ENCODE peak calls at places on chromosome 18, in nine cellular contexts. W, E, H, C, F, U, K, Y and O are unnamed samples.

GRCh38 chr18:183769-184168 is 25.4 kb downstream of the USP14 start:
- DNase-seq in C (no peak), Y (peak), K (no peak), H (no peak), E (no peak), F (peak), U (no peak), W (no peak), O (no peak)

GRCh38 chr18:63578357-63578958 is 8.7 kb upstream of the SERPINB13 start:
- DNase-seq in H (no peak), F (peak), K (no peak), E (peak), W (peak), C (no peak), U (no peak), Y (peak), O (peak)

GRCh38 chr18:68713131-68713530 is 1.8 kb downstream of the TMX3 start:
- DNase-seq in H (no peak), K (no peak), U (no peak), F (no peak), Y (no peak), C (no peak), E (no peak), W (no peak), O (no peak)

GRCh38 chr18:79496978-79497637 is 101.4 kb downstream of the NFATC1 start:
- DNase-seq in H (no peak), K (no peak), Y (peak), W (no peak), C (no peak), F (no peak), E (peak), U (no peak), O (peak)

GRCh38 chr18:35804377-35804776 is 168.1 kb upstream of the RMP24 start:
- DNase-seq in E (no peak), W (no peak), H (no peak), K (no peak), C (no peak), F (no peak), Y (no peak), U (no peak), O (no peak)

GRCh38 chr18:58580623-58581022 is 48.3 kb downstream of the ALPK2 start:
- DNase-seq in H (no peak), Y (no peak), E (no peak), F (peak), C (no peak), W (peak), U (no peak), K (no peak), O (no peak)

GRCh38 chr18:9366126-9366714 is 31.6 kb downstream of the TWSG1 start:
- DNase-seq in H (no peak), E (peak), W (peak), F (peak), U (no peak), K (no peak), C (no peak), Y (peak), O (no peak)

GRCh38 chr18:24063121-24063731 is 48.7 kb downstream of the TTC39C start:
- DNase-seq in H (no peak), U (no peak), C (no peak), Y (no peak), F (no peak), W (peak), E (no peak), K (no peak), O (no peak)

GRCh38 chr18:73947180-73947989 is 200.2 kb downstream of the FBXO15 start:
- DNase-seq in F (no peak), H (no peak), W (peak), K (no peak), C (no peak), U (no peak), E (no peak), Y (no peak), O (no peak)

GRCh38 chr18:22428672-22429071 is 11.0 kb upstream of the CTAGE1 start:
- DNase-seq in W (no peak), U (no peak), F (no peak), C (no peak), Y (no peak), K (no peak), H (no peak), E (no peak), O (no peak)

GRCh38 chr18:49677762-49678398 is 116.0 kb downstream of the LIPG start:
- DNase-seq in C (no peak), E (peak), H (no peak), K (no peak), W (no peak), Y (no peak), U (no peak), F (peak), O (no peak)

GRCh38 chr18:77100751-77101355 is 31.7 kb downstream of the MBP start:
- DNase-seq in E (no peak), W (no peak), U (no peak), F (no peak), H (no peak), K (no peak), Y (no peak), C (no peak), O (no peak)

GRCh38 chr18:12744103-12744502 is 41.3 kb downstream of the PSMG2 start:
- DNase-seq in E (no peak), K (no peak), H (no peak), W (peak), C (no peak), F (peak), Y (peak), U (no peak), O (no peak)

GRCh38 chr18:54558609-54559585 is 32.1 kb upstream of the DYNAP start:
- DNase-seq in F (peak), E (peak), C (no peak), U (no peak), K (no peak), Y (no peak), H (no peak), W (peak), O (no peak)

GRCh38 chr18:61127714-61128485 is 205.3 kb upstream of the CDH20 start:
- DNase-seq in W (no peak), E (no peak), Y (peak), C (no peak), H (no peak), F (no peak), K (no peak), U (no peak), O (no peak)

GRCh38 chr18:32929213-32929612 is 156.4 kb upstream of the KLHL14 start:
- DNase-seq in U (no peak), W (no peak), K (no peak), Y (no peak), H (no peak), F (no peak), C (no peak), E (no peak), O (no peak)

GRCh38 chr18:3014501-3015202 is 1.7 kb upstream of the LPIN2 start:
- DNase-seq in U (no peak), Y (no peak), K (no peak), C (no peak), H (no peak), E (no peak), F (no peak), W (no peak), O (no peak)

GRCh38 chr18:39380186-39380714 is 1814.7 kb upstream of the CELF4 start:
- DNase-seq in E (no peak), W (no peak), H (no peak), U (no peak), K (no peak), F (no peak), Y (no peak), C (no peak), O (no peak)

GRCh38 chr18:76402026-76402990 is 92.7 kb downstream of the ZNF516 start:
- DNase-seq in E (no peak), U (no peak), F (no peak), Y (no peak), W (no peak), K (no peak), H (no peak), C (no peak), O (no peak)

GRCh38 chr18:8507361-8507760 is 101.9 kb upstream of the RAB12 start:
- DNase-seq in E (no peak), U (no peak), Y (no peak), K (no peak), F (peak), W (no peak), H (no peak), C (no peak), O (no peak)

GRCh38 chr18:71784777-71785176 is 759.4 kb downstream of the CBLN2 start:
- DNase-seq in U (no peak), E (peak), F (peak), H (no peak), C (no peak), K (no peak), Y (no peak), W (no peak), O (no peak)

GRCh38 chr18:72742002-72742401 is 125.8 kb downstream of the NETO1 start:
- DNase-seq in U (no peak), K (no peak), C (no peak), F (no peak), H (no peak), E (no peak), Y (no peak), W (no peak), O (no peak)

GRCh38 chr18:6374340-6374739 is 40.4 kb downstream of the L3MBTL4 start:
- DNase-seq in C (no peak), E (no peak), W (no peak), F (no peak), U (no peak), Y (peak), H (no peak), K (no peak), O (no peak)

GRCh38 chr18:10432781-10433180 is 21.7 kb upstream of the APCDD1 start:
- DNase-seq in E (no peak), H (no peak), W (no peak), U (no peak), F (no peak), Y (peak), K (no peak), C (no peak), O (no peak)

GRCh38 chr18:7070466-7070865 is 47.1 kb downstream of the LAMA1 start:
- DNase-seq in W (no peak), Y (no peak), C (no peak), H (no peak), K (no peak), F (no peak), E (no peak), U (no peak), O (no peak)

GRCh38 chr18:3171631-3172030 is 48.1 kb downstream of the MYOM1 start:
- DNase-seq in U (no peak), W (no peak), H (no peak), E (no peak), Y (no peak), F (no peak), C (no peak), K (no peak), O (no peak)

GRCh38 chr18:79912994-79913831 is 38.2 kb downstream of the SLC66A2 start:
- DNase-seq in Y (no peak), H (no peak), E (no peak), C (no peak), W (no peak), F (no peak), K (no peak), U (no peak), O (no peak)

GRCh38 chr18:69853061-69853460 is 94.6 kb downstream of the CD226 start:
- DNase-seq in H (no peak), E (no peak), C (no peak), Y (no peak), W (no peak), U (no peak), F (no peak), K (no peak), O (no peak)

GRCh38 chr18:26806224-26806623 is 59.3 kb downstream of the AQP4 start:
- DNase-seq in Y (no peak), W (no peak), U (no peak), F (no peak), K (no peak), H (no peak), E (no peak), C (no peak), O (no peak)

GRCh38 chr18:59900222-59901128 is 679 bp downstream of the PMAIP1 start:
- DNase-seq in W (no peak), K (peak), C (peak), U (no peak), H (no peak), Y (peak), E (peak), F (peak), O (no peak)

GRCh38 chr18:48996041-48996440 is 45.3 kb upstream of the SMAD7 start:
- DNase-seq in K (no peak), Y (no peak), U (no peak), F (no peak), W (no peak), E (no peak), C (no peak), H (no peak), O (no peak)